ENCODE peak calls at places on chromosomes 13 and 19, in five cellular contexts. C is activated CD4-positive, alpha-beta T cell treated with anti-CD3 and anti-CD28 coated beads for 36 hours; F is body of pancreas; G is T-helper 2 cell; M is naive thymus-derived CD8-positive, alpha-beta T cell. T is an unnamed sample.

GRCh38 chr19:1655131-1655981 is 2.9 kb upstream of the TCF3 start:
- DNase-seq in C (no peak), F (no peak), G (no peak), M (no peak), T (no peak)

GRCh38 chr19:13629687-13630357 is 123.5 kb upstream of the CACNA1A start:
- DNase-seq in C (peak), F (no peak), G (no peak), M (no peak), T (no peak)

GRCh38 chr19:11984986-11985385 is 20.1 kb downstream of the ZNF763 start:
- DNase-seq in C (peak), F (no peak), G (no peak), M (no peak), T (no peak)

GRCh38 chr19:51541458-51542357 is 10.2 kb upstream of the SIGLEC6 start:
- DNase-seq in C (no peak), F (no peak), G (no peak), M (no peak), T (no peak)

GRCh38 chr19:38700350-38700932 is 43.8 kb downstream of the CAPN12 start:
- DNase-seq in C (no peak), F (no peak), G (no peak), M (no peak), T (no peak)

GRCh38 chr19:38303517-38304351 is at the start of gene C19orf33:
- DNase-seq in C (no peak), F (no peak), G (no peak), M (no peak), T (no peak)

GRCh38 chr19:38939957-38940356 is 9.2 kb downstream of the MRPS12 start:
- DNase-seq in C (no peak), F (no peak), G (no peak), M (no peak), T (no peak)

GRCh38 chr13:46605824-46606554 is 53.0 kb downstream of the LRCH1 start:
- DNase-seq in C (no peak), F (no peak), G (no peak), M (no peak), T (no peak)

GRCh38 chr19:17448190-17448967 is at the start of gene TMEM221:
- DNase-seq in C (peak), F (peak), G (peak), M (peak), T (peak)

GRCh38 chr13:101917475-101917810 is 465.0 kb downstream of the ITGBL1 start:
- DNase-seq in C (no peak), F (no peak), G (no peak), M (no peak), T (no peak)